ENCODE peak calls at places on chromosome 15, in eight cellular contexts. R is epithelial cell of esophagus, F is progenitor cell of endocrine pancreas, S is tibial nerve, A is WERI-Rb-1, H is stomach, X is frontal cortex, J is lung microvascular endothelial cell. K is an unnamed sample.

GRCh38 chr15:40046721-40047412 is 7.9 kb upstream of the SRP14 start:
- DNase-seq in R (peak; percentile 87), F (no peak), S (no peak), A (no peak), H (no peak), X (no peak), J (no peak), K (no peak)

GRCh38 chr15:31259562-31260252 is 66.9 kb upstream of the KLF13 start:
- DNase-seq in R (no peak), F (no peak), S (no peak), A (no peak), H (no peak), X (no peak), J (no peak), K (no peak)

GRCh38 chr15:29695486-29696167 is 126.6 kb downstream of the TJP1 start:
- DNase-seq in R (no peak), F (no peak), S (no peak), A (peak; percentile 66), H (no peak), X (no peak), J (no peak), K (no peak)

GRCh38 chr15:77266708-77267387 is 153.1 kb downstream of the PEAK1 start:
- DNase-seq in R (peak; percentile 59), F (no peak), S (no peak), A (no peak), H (no peak), X (no peak), J (no peak), K (no peak)

GRCh38 chr15:39509941-39510845 is 70.7 kb upstream of the THBS1 start:
- DNase-seq in R (no peak), F (no peak), S (no peak), A (no peak), H (no peak), X (no peak), J (peak; percentile 97), K (no peak)

GRCh38 chr15:41944313-41944940 is 27.9 kb downstream of the EHD4 start:
- DNase-seq in R (peak; percentile 75), F (no peak), S (no peak), A (no peak), H (no peak), X (no peak), J (peak; percentile 88), K (no peak)

GRCh38 chr15:57288926-57289650 is 87.2 kb upstream of the CGNL1 start:
- DNase-seq in R (no peak), F (no peak), S (no peak), A (no peak), H (no peak), X (no peak), J (no peak), K (no peak)

GRCh38 chr15:82646250-82647044 is 716 bp downstream of the CPEB1 start:
- DNase-seq in R (no peak), F (no peak), S (no peak), A (no peak), H (no peak), X (peak; percentile 31), J (no peak), K (no peak)

GRCh38 chr15:88661041-88661765 is 22.4 kb downstream of the ISG20 start:
- DNase-seq in R (no peak), F (no peak), S (no peak), A (no peak), H (no peak), X (no peak), J (no peak), K (no peak)

GRCh38 chr15:78323693-78324092 is 16.5 kb upstream of the CRABP1 start:
- DNase-seq in R (no peak), F (no peak), S (no peak), A (no peak), H (no peak), X (no peak), J (no peak), K (no peak)

GRCh38 chr15:70853270-70853854 is 595 bp downstream of the LARP6 start:
- DNase-seq in R (peak; percentile 65), F (peak; percentile 39), S (no peak), A (peak; percentile 41), H (no peak), X (peak; percentile 54), J (peak; percentile 18), K (no peak)

GRCh38 chr15:29747837-29748417 is 74.3 kb downstream of the TJP1 start:
- DNase-seq in R (no peak), F (no peak), S (no peak), A (no peak), H (no peak), X (no peak), J (peak; percentile 58), K (no peak)

GRCh38 chr15:65336369-65336766 is 31.9 kb downstream of the RNU5B-1 start:
- DNase-seq in R (no peak), F (no peak), S (no peak), A (no peak), H (no peak), X (no peak), J (no peak), K (no peak)

GRCh38 chr15:92924216-92924615 is 24.1 kb downstream of the CHD2 start:
- DNase-seq in R (no peak), F (no peak), S (no peak), A (no peak), H (no peak), X (no peak), J (no peak), K (no peak)

GRCh38 chr15:27865323-27865922 is 233.7 kb downstream of the OCA2 start:
- DNase-seq in R (no peak), F (no peak), S (no peak), A (no peak), H (no peak), X (no peak), J (no peak), K (no peak)

GRCh38 chr15:26974120-26974780 is 3.3 kb downstream of the GABRG3 start:
- DNase-seq in R (peak; percentile 37), F (no peak), S (no peak), A (peak; percentile 11), H (no peak), X (no peak), J (no peak), K (no peak)

GRCh38 chr15:60843482-60843881 is 364.5 kb upstream of the ICE2 start:
- DNase-seq in R (no peak), F (no peak), S (no peak), A (no peak), H (no peak), X (no peak), J (no peak), K (no peak)

GRCh38 chr15:54820811-54821210 is 375.9 kb downstream of the RSL24D1 start:
- DNase-seq in R (no peak), F (no peak), S (no peak), A (no peak), H (no peak), X (no peak), J (no peak), K (no peak)